ENCODE peak calls at places on chromosomes 7 and 10, in nine cellular contexts. One of them, this sample, is unnamed.

GRCh38 chr7:100065452-100066186 is 15.9 kb downstream of the ZNF3 start:
- DNase-seq in head of caudate nucleus: no peak
- DNase-seq in activated CD4-positive, alpha-beta T cell treated with anti-CD3 and anti-CD28 coated beads for 36 hours: no peak
- DNase-seq in activated T-helper 9 cell treated with anti-CD3 and anti-CD28 coated beads, Interleukin-2, amount 50 U/mL, for 16 hours: no peak
- DNase-seq in HuH-7.5: peak
- DNase-seq in T follicular helper cell: no peak
- DNase-seq in stimulated activated CD4-positive, alpha-beta T cell treated with anti-CD3 and anti-CD28 coated beads, Interleukin-12 subunit alpha, Interleukin-12 subunit beta, amount 100 ng/mL, for 24 hours: no peak
- DNase-seq in brain microvascular endothelial cell: no peak
- DNase-seq in C1 segment of cervical spinal cord: no peak
- DNase-seq in this sample: no peak

GRCh38 chr7:80463272-80463920 is 48.5 kb downstream of the GNAT3 start:
- DNase-seq in head of caudate nucleus: no peak
- DNase-seq in activated CD4-positive, alpha-beta T cell treated with anti-CD3 and anti-CD28 coated beads for 36 hours: no peak
- DNase-seq in activated T-helper 9 cell treated with anti-CD3 and anti-CD28 coated beads, Interleukin-2, amount 50 U/mL, for 16 hours: no peak
- DNase-seq in HuH-7.5: no peak
- DNase-seq in T follicular helper cell: no peak
- DNase-seq in stimulated activated CD4-positive, alpha-beta T cell treated with anti-CD3 and anti-CD28 coated beads, Interleukin-12 subunit alpha, Interleukin-12 subunit beta, amount 100 ng/mL, for 24 hours: no peak
- DNase-seq in brain microvascular endothelial cell: peak
- DNase-seq in C1 segment of cervical spinal cord: no peak
- DNase-seq in this sample: no peak

GRCh38 chr7:19899517-19899916 is 126.1 kb upstream of the TMEM196 start:
- DNase-seq in head of caudate nucleus: no peak
- DNase-seq in activated CD4-positive, alpha-beta T cell treated with anti-CD3 and anti-CD28 coated beads for 36 hours: no peak
- DNase-seq in activated T-helper 9 cell treated with anti-CD3 and anti-CD28 coated beads, Interleukin-2, amount 50 U/mL, for 16 hours: no peak
- DNase-seq in HuH-7.5: no peak
- DNase-seq in T follicular helper cell: no peak
- DNase-seq in stimulated activated CD4-positive, alpha-beta T cell treated with anti-CD3 and anti-CD28 coated beads, Interleukin-12 subunit alpha, Interleukin-12 subunit beta, amount 100 ng/mL, for 24 hours: no peak
- DNase-seq in brain microvascular endothelial cell: no peak
- DNase-seq in C1 segment of cervical spinal cord: no peak
- DNase-seq in this sample: no peak

GRCh38 chr10:89167915-89168314 is 39.2 kb downstream of the CH25H start:
- DNase-seq in head of caudate nucleus: no peak
- DNase-seq in activated CD4-positive, alpha-beta T cell treated with anti-CD3 and anti-CD28 coated beads for 36 hours: no peak
- DNase-seq in activated T-helper 9 cell treated with anti-CD3 and anti-CD28 coated beads, Interleukin-2, amount 50 U/mL, for 16 hours: no peak
- DNase-seq in HuH-7.5: no peak
- DNase-seq in T follicular helper cell: no peak
- DNase-seq in stimulated activated CD4-positive, alpha-beta T cell treated with anti-CD3 and anti-CD28 coated beads, Interleukin-12 subunit alpha, Interleukin-12 subunit beta, amount 100 ng/mL, for 24 hours: no peak
- DNase-seq in brain microvascular endothelial cell: no peak
- DNase-seq in C1 segment of cervical spinal cord: no peak
- DNase-seq in this sample: no peak

GRCh38 chr10:92290076-92290836 is 622 bp downstream of the CPEB3 start:
- DNase-seq in head of caudate nucleus: peak
- DNase-seq in activated CD4-positive, alpha-beta T cell treated with anti-CD3 and anti-CD28 coated beads for 36 hours: peak
- DNase-seq in activated T-helper 9 cell treated with anti-CD3 and anti-CD28 coated beads, Interleukin-2, amount 50 U/mL, for 16 hours: peak
- DNase-seq in HuH-7.5: peak
- DNase-seq in T follicular helper cell: peak
- DNase-seq in stimulated activated CD4-positive, alpha-beta T cell treated with anti-CD3 and anti-CD28 coated beads, Interleukin-12 subunit alpha, Interleukin-12 subunit beta, amount 100 ng/mL, for 24 hours: no peak
- DNase-seq in brain microvascular endothelial cell: peak
- DNase-seq in C1 segment of cervical spinal cord: no peak
- DNase-seq in this sample: peak

GRCh38 chr10:33114451-33114944 is 156.5 kb upstream of the ITGB1 start:
- DNase-seq in head of caudate nucleus: no peak
- DNase-seq in activated CD4-positive, alpha-beta T cell treated with anti-CD3 and anti-CD28 coated beads for 36 hours: no peak
- DNase-seq in activated T-helper 9 cell treated with anti-CD3 and anti-CD28 coated beads, Interleukin-2, amount 50 U/mL, for 16 hours: no peak
- DNase-seq in HuH-7.5: no peak
- DNase-seq in T follicular helper cell: no peak
- DNase-seq in stimulated activated CD4-positive, alpha-beta T cell treated with anti-CD3 and anti-CD28 coated beads, Interleukin-12 subunit alpha, Interleukin-12 subunit beta, amount 100 ng/mL, for 24 hours: no peak
- DNase-seq in brain microvascular endothelial cell: peak
- DNase-seq in C1 segment of cervical spinal cord: no peak
- DNase-seq in this sample: no peak

GRCh38 chr7:49074538-49074937 is 150.2 kb downstream of the CDC14C start:
- DNase-seq in head of caudate nucleus: no peak
- DNase-seq in activated CD4-positive, alpha-beta T cell treated with anti-CD3 and anti-CD28 coated beads for 36 hours: no peak
- DNase-seq in activated T-helper 9 cell treated with anti-CD3 and anti-CD28 coated beads, Interleukin-2, amount 50 U/mL, for 16 hours: no peak
- DNase-seq in HuH-7.5: no peak
- DNase-seq in T follicular helper cell: no peak
- DNase-seq in stimulated activated CD4-positive, alpha-beta T cell treated with anti-CD3 and anti-CD28 coated beads, Interleukin-12 subunit alpha, Interleukin-12 subunit beta, amount 100 ng/mL, for 24 hours: no peak
- DNase-seq in brain microvascular endothelial cell: no peak
- DNase-seq in C1 segment of cervical spinal cord: no peak
- DNase-seq in this sample: no peak

GRCh38 chr10:48251152-48251524 is 23.4 kb downstream of the FRMPD2 start:
- DNase-seq in head of caudate nucleus: no peak
- DNase-seq in activated CD4-positive, alpha-beta T cell treated with anti-CD3 and anti-CD28 coated beads for 36 hours: no peak
- DNase-seq in activated T-helper 9 cell treated with anti-CD3 and anti-CD28 coated beads, Interleukin-2, amount 50 U/mL, for 16 hours: no peak
- DNase-seq in HuH-7.5: no peak
- DNase-seq in T follicular helper cell: no peak
- DNase-seq in stimulated activated CD4-positive, alpha-beta T cell treated with anti-CD3 and anti-CD28 coated beads, Interleukin-12 subunit alpha, Interleukin-12 subunit beta, amount 100 ng/mL, for 24 hours: no peak
- DNase-seq in brain microvascular endothelial cell: no peak
- DNase-seq in C1 segment of cervical spinal cord: no peak
- DNase-seq in this sample: no peak

GRCh38 chr7:150379590-150380379 is 655 bp downstream of the ZNF775 start:
- DNase-seq in head of caudate nucleus: no peak
- DNase-seq in activated CD4-positive, alpha-beta T cell treated with anti-CD3 and anti-CD28 coated beads for 36 hours: peak
- DNase-seq in activated T-helper 9 cell treated with anti-CD3 and anti-CD28 coated beads, Interleukin-2, amount 50 U/mL, for 16 hours: no peak
- DNase-seq in HuH-7.5: peak
- DNase-seq in T follicular helper cell: no peak
- DNase-seq in stimulated activated CD4-positive, alpha-beta T cell treated with anti-CD3 and anti-CD28 coated beads, Interleukin-12 subunit alpha, Interleukin-12 subunit beta, amount 100 ng/mL, for 24 hours: no peak
- DNase-seq in brain microvascular endothelial cell: no peak
- DNase-seq in C1 segment of cervical spinal cord: no peak
- DNase-seq in this sample: no peak

GRCh38 chr10:116849271-116850057 is at the start of gene ENO4:
- DNase-seq in head of caudate nucleus: peak
- DNase-seq in activated CD4-positive, alpha-beta T cell treated with anti-CD3 and anti-CD28 coated beads for 36 hours: peak
- DNase-seq in activated T-helper 9 cell treated with anti-CD3 and anti-CD28 coated beads, Interleukin-2, amount 50 U/mL, for 16 hours: peak
- DNase-seq in HuH-7.5: no peak
- DNase-seq in T follicular helper cell: peak
- DNase-seq in stimulated activated CD4-positive, alpha-beta T cell treated with anti-CD3 and anti-CD28 coated beads, Interleukin-12 subunit alpha, Interleukin-12 subunit beta, amount 100 ng/mL, for 24 hours: no peak
- DNase-seq in brain microvascular endothelial cell: peak
- DNase-seq in C1 segment of cervical spinal cord: peak
- DNase-seq in this sample: peak

GRCh38 chr7:82859106-82859850 is 303.4 kb downstream of the PCLO start:
- DNase-seq in head of caudate nucleus: no peak
- DNase-seq in activated CD4-positive, alpha-beta T cell treated with anti-CD3 and anti-CD28 coated beads for 36 hours: no peak
- DNase-seq in activated T-helper 9 cell treated with anti-CD3 and anti-CD28 coated beads, Interleukin-2, amount 50 U/mL, for 16 hours: no peak
- DNase-seq in HuH-7.5: no peak
- DNase-seq in T follicular helper cell: no peak
- DNase-seq in stimulated activated CD4-positive, alpha-beta T cell treated with anti-CD3 and anti-CD28 coated beads, Interleukin-12 subunit alpha, Interleukin-12 subunit beta, amount 100 ng/mL, for 24 hours: no peak
- DNase-seq in brain microvascular endothelial cell: peak
- DNase-seq in C1 segment of cervical spinal cord: no peak
- DNase-seq in this sample: no peak

GRCh38 chr10:132384618-132385510 is 12.1 kb upstream of the PWWP2B start:
- DNase-seq in head of caudate nucleus: no peak
- DNase-seq in activated CD4-positive, alpha-beta T cell treated with anti-CD3 and anti-CD28 coated beads for 36 hours: no peak
- DNase-seq in activated T-helper 9 cell treated with anti-CD3 and anti-CD28 coated beads, Interleukin-2, amount 50 U/mL, for 16 hours: no peak
- DNase-seq in HuH-7.5: no peak
- DNase-seq in T follicular helper cell: no peak
- DNase-seq in stimulated activated CD4-positive, alpha-beta T cell treated with anti-CD3 and anti-CD28 coated beads, Interleukin-12 subunit alpha, Interleukin-12 subunit beta, amount 100 ng/mL, for 24 hours: no peak
- DNase-seq in brain microvascular endothelial cell: no peak
- DNase-seq in C1 segment of cervical spinal cord: no peak
- DNase-seq in this sample: no peak

GRCh38 chr7:116449441-116449840 is 50.1 kb upstream of the CAV2 start:
- DNase-seq in head of caudate nucleus: no peak
- DNase-seq in activated CD4-positive, alpha-beta T cell treated with anti-CD3 and anti-CD28 coated beads for 36 hours: no peak
- DNase-seq in activated T-helper 9 cell treated with anti-CD3 and anti-CD28 coated beads, Interleukin-2, amount 50 U/mL, for 16 hours: no peak
- DNase-seq in HuH-7.5: no peak
- DNase-seq in T follicular helper cell: no peak
- DNase-seq in stimulated activated CD4-positive, alpha-beta T cell treated with anti-CD3 and anti-CD28 coated beads, Interleukin-12 subunit alpha, Interleukin-12 subunit beta, amount 100 ng/mL, for 24 hours: no peak
- DNase-seq in brain microvascular endothelial cell: no peak
- DNase-seq in C1 segment of cervical spinal cord: no peak
- DNase-seq in this sample: no peak

GRCh38 chr10:37727491-37728352 is 129.7 kb downstream of the ZNF248 start:
- DNase-seq in head of caudate nucleus: no peak
- DNase-seq in activated CD4-positive, alpha-beta T cell treated with anti-CD3 and anti-CD28 coated beads for 36 hours: no peak
- DNase-seq in activated T-helper 9 cell treated with anti-CD3 and anti-CD28 coated beads, Interleukin-2, amount 50 U/mL, for 16 hours: no peak
- DNase-seq in HuH-7.5: no peak
- DNase-seq in T follicular helper cell: no peak
- DNase-seq in stimulated activated CD4-positive, alpha-beta T cell treated with anti-CD3 and anti-CD28 coated beads, Interleukin-12 subunit alpha, Interleukin-12 subunit beta, amount 100 ng/mL, for 24 hours: no peak
- DNase-seq in brain microvascular endothelial cell: no peak
- DNase-seq in C1 segment of cervical spinal cord: no peak
- DNase-seq in this sample: no peak

GRCh38 chr7:141752634-141753033 is 11.3 kb upstream of the TAS2R3 start:
- DNase-seq in head of caudate nucleus: no peak
- DNase-seq in activated CD4-positive, alpha-beta T cell treated with anti-CD3 and anti-CD28 coated beads for 36 hours: no peak
- DNase-seq in activated T-helper 9 cell treated with anti-CD3 and anti-CD28 coated beads, Interleukin-2, amount 50 U/mL, for 16 hours: no peak
- DNase-seq in HuH-7.5: no peak
- DNase-seq in T follicular helper cell: no peak
- DNase-seq in stimulated activated CD4-positive, alpha-beta T cell treated with anti-CD3 and anti-CD28 coated beads, Interleukin-12 subunit alpha, Interleukin-12 subunit beta, amount 100 ng/mL, for 24 hours: no peak
- DNase-seq in brain microvascular endothelial cell: no peak
- DNase-seq in C1 segment of cervical spinal cord: no peak
- DNase-seq in this sample: no peak

GRCh38 chr10:113735913-113736312 is 15.6 kb upstream of the PLEKHS1 start:
- DNase-seq in head of caudate nucleus: no peak
- DNase-seq in activated CD4-positive, alpha-beta T cell treated with anti-CD3 and anti-CD28 coated beads for 36 hours: peak
- DNase-seq in activated T-helper 9 cell treated with anti-CD3 and anti-CD28 coated beads, Interleukin-2, amount 50 U/mL, for 16 hours: no peak
- DNase-seq in HuH-7.5: peak
- DNase-seq in T follicular helper cell: no peak
- DNase-seq in stimulated activated CD4-positive, alpha-beta T cell treated with anti-CD3 and anti-CD28 coated beads, Interleukin-12 subunit alpha, Interleukin-12 subunit beta, amount 100 ng/mL, for 24 hours: no peak
- DNase-seq in brain microvascular endothelial cell: no peak
- DNase-seq in C1 segment of cervical spinal cord: no peak
- DNase-seq in this sample: no peak

GRCh38 chr10:78173360-78174020 is 139.8 kb downstream of the RPS24 start:
- DNase-seq in head of caudate nucleus: no peak
- DNase-seq in activated CD4-positive, alpha-beta T cell treated with anti-CD3 and anti-CD28 coated beads for 36 hours: no peak
- DNase-seq in activated T-helper 9 cell treated with anti-CD3 and anti-CD28 coated beads, Interleukin-2, amount 50 U/mL, for 16 hours: no peak
- DNase-seq in HuH-7.5: no peak
- DNase-seq in T follicular helper cell: no peak
- DNase-seq in stimulated activated CD4-positive, alpha-beta T cell treated with anti-CD3 and anti-CD28 coated beads, Interleukin-12 subunit alpha, Interleukin-12 subunit beta, amount 100 ng/mL, for 24 hours: no peak
- DNase-seq in brain microvascular endothelial cell: no peak
- DNase-seq in C1 segment of cervical spinal cord: no peak
- DNase-seq in this sample: no peak

GRCh38 chr10:74641659-74642058 is 184.7 kb upstream of the KAT6B start:
- DNase-seq in head of caudate nucleus: no peak
- DNase-seq in activated CD4-positive, alpha-beta T cell treated with anti-CD3 and anti-CD28 coated beads for 36 hours: no peak
- DNase-seq in activated T-helper 9 cell treated with anti-CD3 and anti-CD28 coated beads, Interleukin-2, amount 50 U/mL, for 16 hours: no peak
- DNase-seq in HuH-7.5: no peak
- DNase-seq in T follicular helper cell: no peak
- DNase-seq in stimulated activated CD4-positive, alpha-beta T cell treated with anti-CD3 and anti-CD28 coated beads, Interleukin-12 subunit alpha, Interleukin-12 subunit beta, amount 100 ng/mL, for 24 hours: no peak
- DNase-seq in brain microvascular endothelial cell: no peak
- DNase-seq in C1 segment of cervical spinal cord: no peak
- DNase-seq in this sample: no peak

GRCh38 chr10:49539320-49539885 is 482 bp upstream of the ERCC6 start:
- DNase-seq in head of caudate nucleus: no peak
- DNase-seq in activated CD4-positive, alpha-beta T cell treated with anti-CD3 and anti-CD28 coated beads for 36 hours: peak
- DNase-seq in activated T-helper 9 cell treated with anti-CD3 and anti-CD28 coated beads, Interleukin-2, amount 50 U/mL, for 16 hours: peak
- DNase-seq in HuH-7.5: peak
- DNase-seq in T follicular helper cell: no peak
- DNase-seq in stimulated activated CD4-positive, alpha-beta T cell treated with anti-CD3 and anti-CD28 coated beads, Interleukin-12 subunit alpha, Interleukin-12 subunit beta, amount 100 ng/mL, for 24 hours: no peak
- DNase-seq in brain microvascular endothelial cell: peak
- DNase-seq in C1 segment of cervical spinal cord: no peak
- DNase-seq in this sample: no peak

GRCh38 chr10:30709700-30710358 is 80.3 kb upstream of the LYZL2 start:
- DNase-seq in head of caudate nucleus: no peak
- DNase-seq in activated CD4-positive, alpha-beta T cell treated with anti-CD3 and anti-CD28 coated beads for 36 hours: no peak
- DNase-seq in activated T-helper 9 cell treated with anti-CD3 and anti-CD28 coated beads, Interleukin-2, amount 50 U/mL, for 16 hours: no peak
- DNase-seq in HuH-7.5: no peak
- DNase-seq in T follicular helper cell: no peak
- DNase-seq in stimulated activated CD4-positive, alpha-beta T cell treated with anti-CD3 and anti-CD28 coated beads, Interleukin-12 subunit alpha, Interleukin-12 subunit beta, amount 100 ng/mL, for 24 hours: no peak
- DNase-seq in brain microvascular endothelial cell: no peak
- DNase-seq in C1 segment of cervical spinal cord: no peak
- DNase-seq in this sample: no peak

GRCh38 chr7:43735403-43735801 is 6.1 kb upstream of the COA1 start:
- DNase-seq in head of caudate nucleus: no peak
- DNase-seq in activated CD4-positive, alpha-beta T cell treated with anti-CD3 and anti-CD28 coated beads for 36 hours: peak
- DNase-seq in activated T-helper 9 cell treated with anti-CD3 and anti-CD28 coated beads, Interleukin-2, amount 50 U/mL, for 16 hours: no peak
- DNase-seq in HuH-7.5: no peak
- DNase-seq in T follicular helper cell: no peak
- DNase-seq in stimulated activated CD4-positive, alpha-beta T cell treated with anti-CD3 and anti-CD28 coated beads, Interleukin-12 subunit alpha, Interleukin-12 subunit beta, amount 100 ng/mL, for 24 hours: no peak
- DNase-seq in brain microvascular endothelial cell: no peak
- DNase-seq in C1 segment of cervical spinal cord: no peak
- DNase-seq in this sample: no peak

GRCh38 chr10:133178357-133179127 is 18.5 kb downstream of the KNDC1 start:
- DNase-seq in head of caudate nucleus: no peak
- DNase-seq in activated CD4-positive, alpha-beta T cell treated with anti-CD3 and anti-CD28 coated beads for 36 hours: no peak
- DNase-seq in activated T-helper 9 cell treated with anti-CD3 and anti-CD28 coated beads, Interleukin-2, amount 50 U/mL, for 16 hours: no peak
- DNase-seq in HuH-7.5: no peak
- DNase-seq in T follicular helper cell: no peak
- DNase-seq in stimulated activated CD4-positive, alpha-beta T cell treated with anti-CD3 and anti-CD28 coated beads, Interleukin-12 subunit alpha, Interleukin-12 subunit beta, amount 100 ng/mL, for 24 hours: no peak
- DNase-seq in brain microvascular endothelial cell: no peak
- DNase-seq in C1 segment of cervical spinal cord: no peak
- DNase-seq in this sample: no peak

GRCh38 chr10:27717191-27717590 is 28.4 kb downstream of the MKX start:
- DNase-seq in head of caudate nucleus: no peak
- DNase-seq in activated CD4-positive, alpha-beta T cell treated with anti-CD3 and anti-CD28 coated beads for 36 hours: no peak
- DNase-seq in activated T-helper 9 cell treated with anti-CD3 and anti-CD28 coated beads, Interleukin-2, amount 50 U/mL, for 16 hours: no peak
- DNase-seq in HuH-7.5: no peak
- DNase-seq in T follicular helper cell: no peak
- DNase-seq in stimulated activated CD4-positive, alpha-beta T cell treated with anti-CD3 and anti-CD28 coated beads, Interleukin-12 subunit alpha, Interleukin-12 subunit beta, amount 100 ng/mL, for 24 hours: no peak
- DNase-seq in brain microvascular endothelial cell: no peak
- DNase-seq in C1 segment of cervical spinal cord: no peak
- DNase-seq in this sample: no peak

GRCh38 chr7:121020243-121020642 is 31.7 kb downstream of the CPED1 start:
- DNase-seq in head of caudate nucleus: no peak
- DNase-seq in activated CD4-positive, alpha-beta T cell treated with anti-CD3 and anti-CD28 coated beads for 36 hours: no peak
- DNase-seq in activated T-helper 9 cell treated with anti-CD3 and anti-CD28 coated beads, Interleukin-2, amount 50 U/mL, for 16 hours: no peak
- DNase-seq in HuH-7.5: no peak
- DNase-seq in T follicular helper cell: no peak
- DNase-seq in stimulated activated CD4-positive, alpha-beta T cell treated with anti-CD3 and anti-CD28 coated beads, Interleukin-12 subunit alpha, Interleukin-12 subunit beta, amount 100 ng/mL, for 24 hours: no peak
- DNase-seq in brain microvascular endothelial cell: no peak
- DNase-seq in C1 segment of cervical spinal cord: no peak
- DNase-seq in this sample: no peak

GRCh38 chr10:1938317-1938716 is 201.0 kb upstream of the ADARB2 start:
- DNase-seq in head of caudate nucleus: no peak
- DNase-seq in activated CD4-positive, alpha-beta T cell treated with anti-CD3 and anti-CD28 coated beads for 36 hours: peak
- DNase-seq in activated T-helper 9 cell treated with anti-CD3 and anti-CD28 coated beads, Interleukin-2, amount 50 U/mL, for 16 hours: no peak
- DNase-seq in HuH-7.5: no peak
- DNase-seq in T follicular helper cell: no peak
- DNase-seq in stimulated activated CD4-positive, alpha-beta T cell treated with anti-CD3 and anti-CD28 coated beads, Interleukin-12 subunit alpha, Interleukin-12 subunit beta, amount 100 ng/mL, for 24 hours: peak
- DNase-seq in brain microvascular endothelial cell: no peak
- DNase-seq in C1 segment of cervical spinal cord: no peak
- DNase-seq in this sample: no peak

GRCh38 chr7:66013938-66014337 is 31.9 kb upstream of the GUSB start:
- DNase-seq in head of caudate nucleus: no peak
- DNase-seq in activated CD4-positive, alpha-beta T cell treated with anti-CD3 and anti-CD28 coated beads for 36 hours: peak
- DNase-seq in activated T-helper 9 cell treated with anti-CD3 and anti-CD28 coated beads, Interleukin-2, amount 50 U/mL, for 16 hours: no peak
- DNase-seq in HuH-7.5: peak
- DNase-seq in T follicular helper cell: no peak
- DNase-seq in stimulated activated CD4-positive, alpha-beta T cell treated with anti-CD3 and anti-CD28 coated beads, Interleukin-12 subunit alpha, Interleukin-12 subunit beta, amount 100 ng/mL, for 24 hours: no peak
- DNase-seq in brain microvascular endothelial cell: peak
- DNase-seq in C1 segment of cervical spinal cord: peak
- DNase-seq in this sample: peak

GRCh38 chr7:70380315-70381027 is 751.5 kb upstream of the GALNT17 start:
- DNase-seq in head of caudate nucleus: no peak
- DNase-seq in activated CD4-positive, alpha-beta T cell treated with anti-CD3 and anti-CD28 coated beads for 36 hours: no peak
- DNase-seq in activated T-helper 9 cell treated with anti-CD3 and anti-CD28 coated beads, Interleukin-2, amount 50 U/mL, for 16 hours: no peak
- DNase-seq in HuH-7.5: no peak
- DNase-seq in T follicular helper cell: no peak
- DNase-seq in stimulated activated CD4-positive, alpha-beta T cell treated with anti-CD3 and anti-CD28 coated beads, Interleukin-12 subunit alpha, Interleukin-12 subunit beta, amount 100 ng/mL, for 24 hours: no peak
- DNase-seq in brain microvascular endothelial cell: no peak
- DNase-seq in C1 segment of cervical spinal cord: no peak
- DNase-seq in this sample: no peak

GRCh38 chr10:60611291-60611747 is 167.0 kb upstream of the CDK1 start:
- DNase-seq in head of caudate nucleus: no peak
- DNase-seq in activated CD4-positive, alpha-beta T cell treated with anti-CD3 and anti-CD28 coated beads for 36 hours: peak
- DNase-seq in activated T-helper 9 cell treated with anti-CD3 and anti-CD28 coated beads, Interleukin-2, amount 50 U/mL, for 16 hours: peak
- DNase-seq in HuH-7.5: no peak
- DNase-seq in T follicular helper cell: no peak
- DNase-seq in stimulated activated CD4-positive, alpha-beta T cell treated with anti-CD3 and anti-CD28 coated beads, Interleukin-12 subunit alpha, Interleukin-12 subunit beta, amount 100 ng/mL, for 24 hours: peak
- DNase-seq in brain microvascular endothelial cell: peak
- DNase-seq in C1 segment of cervical spinal cord: no peak
- DNase-seq in this sample: no peak

GRCh38 chr10:94902570-94902969 is 35.9 kb upstream of the CYP2C9 start:
- DNase-seq in head of caudate nucleus: no peak
- DNase-seq in activated CD4-positive, alpha-beta T cell treated with anti-CD3 and anti-CD28 coated beads for 36 hours: no peak
- DNase-seq in activated T-helper 9 cell treated with anti-CD3 and anti-CD28 coated beads, Interleukin-2, amount 50 U/mL, for 16 hours: no peak
- DNase-seq in HuH-7.5: no peak
- DNase-seq in T follicular helper cell: no peak
- DNase-seq in stimulated activated CD4-positive, alpha-beta T cell treated with anti-CD3 and anti-CD28 coated beads, Interleukin-12 subunit alpha, Interleukin-12 subunit beta, amount 100 ng/mL, for 24 hours: no peak
- DNase-seq in brain microvascular endothelial cell: no peak
- DNase-seq in C1 segment of cervical spinal cord: no peak
- DNase-seq in this sample: no peak

GRCh38 chr7:98354511-98355249 is 46.2 kb downstream of the BAIAP2L1 start:
- DNase-seq in head of caudate nucleus: no peak
- DNase-seq in activated CD4-positive, alpha-beta T cell treated with anti-CD3 and anti-CD28 coated beads for 36 hours: no peak
- DNase-seq in activated T-helper 9 cell treated with anti-CD3 and anti-CD28 coated beads, Interleukin-2, amount 50 U/mL, for 16 hours: no peak
- DNase-seq in HuH-7.5: peak
- DNase-seq in T follicular helper cell: no peak
- DNase-seq in stimulated activated CD4-positive, alpha-beta T cell treated with anti-CD3 and anti-CD28 coated beads, Interleukin-12 subunit alpha, Interleukin-12 subunit beta, amount 100 ng/mL, for 24 hours: no peak
- DNase-seq in brain microvascular endothelial cell: peak
- DNase-seq in C1 segment of cervical spinal cord: no peak
- DNase-seq in this sample: no peak

GRCh38 chr10:546971-547590 is 142.4 kb downstream of the DIP2C start:
- DNase-seq in head of caudate nucleus: no peak
- DNase-seq in activated CD4-positive, alpha-beta T cell treated with anti-CD3 and anti-CD28 coated beads for 36 hours: no peak
- DNase-seq in activated T-helper 9 cell treated with anti-CD3 and anti-CD28 coated beads, Interleukin-2, amount 50 U/mL, for 16 hours: no peak
- DNase-seq in HuH-7.5: no peak
- DNase-seq in T follicular helper cell: no peak
- DNase-seq in stimulated activated CD4-positive, alpha-beta T cell treated with anti-CD3 and anti-CD28 coated beads, Interleukin-12 subunit alpha, Interleukin-12 subunit beta, amount 100 ng/mL, for 24 hours: no peak
- DNase-seq in brain microvascular endothelial cell: no peak
- DNase-seq in C1 segment of cervical spinal cord: no peak
- DNase-seq in this sample: no peak

This sample was measured in Ammon's horn.